ENCODE peak calls at places on chromosome 1, in nine cellular contexts. Q is HEK293T; D is NCI-H2171; H is iPS DF 19.7; Y is right atrium auricular region; O is globus pallidus; F is EH; S is activated CD4-positive, alpha-beta T cell treated with anti-CD3 and anti-CD28 coated beads for 4 hours; L is T-cell. U is an unnamed sample.

GRCh38 chr1:108199231-108199657 is 899 bp downstream of the SLC25A24 start:
- DNase-seq in Y (no peak), L (no peak), F (peak), H (peak), S (no peak), D (no peak), Q (no peak), O (no peak), U (no peak)

GRCh38 chr1:5941671-5942070 is 50.6 kb downstream of the NPHP4 start:
- DNase-seq in D (no peak), O (no peak), F (no peak), Y (peak), Q (no peak), S (no peak), H (no peak), L (no peak), U (no peak)

GRCh38 chr1:115669002-115669673 is 27.4 kb downstream of the VANGL1 start:
- DNase-seq in Y (no peak), O (no peak), F (peak), Q (no peak), S (no peak), H (no peak), D (no peak), L (no peak), U (no peak)

GRCh38 chr1:24914226-24915069 is 15.6 kb downstream of the RUNX3 start:
- DNase-seq in Y (no peak), D (no peak), S (no peak), Q (no peak), H (no peak), O (peak), F (peak), L (no peak), U (no peak)

GRCh38 chr1:83693409-83694126 is 305.4 kb downstream of the TTLL7 start:
- DNase-seq in L (no peak), Y (no peak), D (no peak), S (no peak), Q (peak), F (no peak), O (peak), H (no peak), U (no peak)

GRCh38 chr1:46807046-46807972 is 8.5 kb downstream of the CYP4B1 start:
- DNase-seq in S (no peak), L (no peak), H (no peak), Q (no peak), F (no peak), O (no peak), Y (no peak), D (no peak), U (no peak)

GRCh38 chr1:91742848-91743292 is 143.1 kb downstream of the TGFBR3 start:
- DNase-seq in H (no peak), Q (no peak), D (no peak), O (no peak), S (no peak), L (no peak), Y (peak), F (peak), U (no peak)

GRCh38 chr1:183227963-183228649 is 42.0 kb downstream of the LAMC2 start:
- DNase-seq in O (no peak), Q (peak), L (no peak), D (no peak), S (peak), H (no peak), F (peak), Y (peak), U (no peak)

GRCh38 chr1:168811213-168811612 is 82.2 kb upstream of the DPT start:
- DNase-seq in Y (no peak), S (no peak), F (no peak), H (no peak), D (no peak), Q (no peak), L (no peak), O (no peak), U (no peak)

GRCh38 chr1:177585492-177586220 is 384.2 kb downstream of the SEC16B start:
- DNase-seq in O (no peak), Q (no peak), L (no peak), S (no peak), F (no peak), D (no peak), H (no peak), Y (no peak), U (no peak)

GRCh38 chr1:150259217-150259616 is 1.6 kb downstream of the CA14 start:
- DNase-seq in Q (peak), O (peak), Y (no peak), F (no peak), D (no peak), H (no peak), L (no peak), S (no peak), U (no peak)

GRCh38 chr1:200668514-200669313 is 993 bp downstream of the DDX59 start:
- DNase-seq in Q (no peak), H (no peak), O (no peak), F (no peak), Y (no peak), D (no peak), S (no peak), L (no peak), U (no peak)

GRCh38 chr1:68808351-68808750 is 311.5 kb upstream of the DEPDC1 start:
- DNase-seq in Y (no peak), O (no peak), H (no peak), S (no peak), F (no peak), L (no peak), Q (no peak), D (no peak), U (no peak)

GRCh38 chr1:113912594-113913311 is 7.6 kb downstream of the DCLRE1B start:
- DNase-seq in H (no peak), F (peak), D (peak), Q (no peak), L (no peak), O (peak), S (no peak), Y (peak), U (no peak)

GRCh38 chr1:16183157-16183556 is 27.3 kb upstream of the EPHA2 start:
- DNase-seq in S (no peak), L (no peak), D (no peak), Q (no peak), H (no peak), Y (peak), O (no peak), F (peak), U (no peak)

GRCh38 chr1:228088586-228089498 is 6.3 kb downstream of the ARF1 start:
- DNase-seq in Q (no peak), H (no peak), L (no peak), F (no peak), O (no peak), D (no peak), S (no peak), Y (no peak), U (peak)

GRCh38 chr1:41900611-41901444 is 17.9 kb downstream of the HIVEP3 start:
- DNase-seq in H (no peak), L (no peak), F (peak), O (no peak), Q (no peak), S (no peak), D (no peak), Y (no peak), U (no peak)

GRCh38 chr1:203564024-203564423 is 62.6 kb upstream of the ATP2B4 start:
- DNase-seq in O (no peak), S (no peak), D (no peak), F (peak), H (no peak), Y (no peak), L (no peak), Q (no peak), U (no peak)

GRCh38 chr1:93093332-93094006 is 14.4 kb downstream of the MTF2 start:
- DNase-seq in O (no peak), F (peak), H (no peak), D (no peak), S (no peak), Q (no peak), Y (no peak), L (no peak), U (no peak)

U was measured in CD8-positive, alpha-beta memory T cell.